ENCODE peak calls at places on chromosomes 4 and X, in nine cellular contexts. G, O, A, W, H, B, S, D and X are unnamed samples.

GRCh38 chr4:123350191-123350544 is 46.4 kb upstream of the SPRY1 start:
- DNase-seq in G (no peak), O (no peak), A (no peak), W (peak; percentile 8), H (peak; percentile 38), B (peak; percentile 75), S (no peak), D (no peak), X (no peak)

GRCh38 chr4:139853309-139853708 is 187.7 kb downstream of the MGST2 start:
- DNase-seq in G (no peak), O (no peak), A (no peak), W (no peak), H (no peak), B (no peak), S (no peak), D (no peak), X (no peak)

GRCh38 chr4:65791807-65792308 is 121.6 kb upstream of the EPHA5 start:
- DNase-seq in G (no peak), O (no peak), A (no peak), W (no peak), H (peak; percentile 30), B (peak; percentile 4), S (no peak), D (no peak), X (no peak)

GRCh38 chrX:135596495-135596894 is 76.0 kb downstream of the INTS6L start:
- DNase-seq in G (no peak), O (peak; percentile 75), A (peak; percentile 38), W (peak; percentile 64), H (peak; percentile 58), B (peak; percentile 25), S (no peak), D (no peak), X (no peak)

GRCh38 chr4:41594439-41594838 is 56.5 kb downstream of the LIMCH1 start:
- DNase-seq in G (no peak), O (no peak), A (no peak), W (no peak), H (peak; percentile 40), B (no peak), S (no peak), D (no peak), X (no peak)

GRCh38 chr4:11223261-11223660 is 205.4 kb downstream of the HS3ST1 start:
- DNase-seq in G (no peak), O (no peak), A (no peak), W (no peak), H (no peak), B (no peak), S (no peak), D (no peak), X (no peak)

GRCh38 chrX:30893206-30893605 is 4.2 kb upstream of the TAB3 start:
- DNase-seq in G (no peak), O (no peak), A (no peak), W (no peak), H (no peak), B (peak; percentile 73), S (no peak), D (no peak), X (no peak)

GRCh38 chrX:42714981-42715688 is 62.8 kb downstream of the PPP1R2C start:
- DNase-seq in G (no peak), O (peak; percentile 52), A (peak; percentile 8), W (peak; percentile 41), H (peak; percentile 63), B (peak; percentile 38), S (peak; percentile 14), D (no peak), X (no peak)

GRCh38 chrX:11787564-11787963 is 29.5 kb downstream of the MSL3 start:
- DNase-seq in G (peak; percentile 9), O (peak; percentile 34), A (peak; percentile 74), W (peak; percentile 78), H (peak; percentile 70), B (no peak), S (no peak), D (no peak), X (peak; percentile 1)

GRCh38 chrX:150202641-150203248 is 160.4 kb upstream of the MAMLD1 start:
- DNase-seq in G (peak; percentile 28), O (no peak), A (no peak), W (no peak), H (peak; percentile 27), B (peak; percentile 16), S (no peak), D (no peak), X (no peak)

GRCh38 chr4:19496752-19497151 is 755.0 kb upstream of the SLIT2 start:
- DNase-seq in G (no peak), O (no peak), A (no peak), W (no peak), H (no peak), B (no peak), S (no peak), D (no peak), X (no peak)

GRCh38 chr4:129429566-129430339 is 333.8 kb downstream of the C4orf33 start:
- DNase-seq in G (no peak), O (no peak), A (no peak), W (no peak), H (no peak), B (peak; percentile 19), S (no peak), D (no peak), X (no peak)

GRCh38 chr4:166594326-166594946 is 639.9 kb downstream of the SPOCK3 start:
- DNase-seq in G (no peak), O (peak; percentile 56), A (no peak), W (peak; percentile 53), H (peak; percentile 44), B (peak; percentile 50), S (no peak), D (no peak), X (no peak)

GRCh38 chrX:120316587-120317283 is 5.5 kb upstream of the TMEM255A start:
- DNase-seq in G (no peak), O (no peak), A (no peak), W (no peak), H (no peak), B (peak; percentile 83), S (no peak), D (no peak), X (no peak)

GRCh38 chr4:175776217-175776616 is 35.8 kb downstream of the GPM6A start:
- DNase-seq in G (no peak), O (no peak), A (no peak), W (peak; percentile 6), H (no peak), B (no peak), S (no peak), D (no peak), X (no peak)

GRCh38 chr4:48243429-48243828 is 26.2 kb downstream of the TEC start:
- DNase-seq in G (no peak), O (no peak), A (no peak), W (no peak), H (no peak), B (no peak), S (no peak), D (no peak), X (no peak)

GRCh38 chrX:97563531-97564133 is 679.9 kb downstream of the RPA4 start:
- DNase-seq in G (peak; percentile 35), O (no peak), A (peak; percentile 6), W (no peak), H (peak; percentile 21), B (peak; percentile 26), S (no peak), D (peak; percentile 18), X (peak; percentile 13)

GRCh38 chrX:1453390-1453783 is 678 bp upstream of the ASMTL start:
- DNase-seq in G (no peak), O (no peak), A (no peak), W (no peak), H (no peak), B (no peak), S (peak; percentile 50), D (no peak), X (peak; percentile 33)

GRCh38 chrX:8981742-8982141 is 52.2 kb downstream of the FAM9B start:
- DNase-seq in G (no peak), O (no peak), A (no peak), W (no peak), H (no peak), B (no peak), S (no peak), D (no peak), X (no peak)

GRCh38 chr4:89158884-89159503 is 47.7 kb downstream of the TIGD2 start:
- DNase-seq in G (no peak), O (peak; percentile 40), A (no peak), W (peak; percentile 13), H (no peak), B (peak; percentile 35), S (peak; percentile 11), D (no peak), X (no peak)

GRCh38 chr4:82667761-82668505 is 106.1 kb upstream of the TMEM150C start:
- DNase-seq in G (no peak), O (no peak), A (no peak), W (no peak), H (no peak), B (no peak), S (no peak), D (no peak), X (no peak)

GRCh38 chr4:149781150-149781549 is 34.5 kb downstream of the IQCM start:
- DNase-seq in G (peak; percentile 42), O (no peak), A (no peak), W (no peak), H (no peak), B (peak; percentile 73), S (no peak), D (peak; percentile 32), X (peak; percentile 41)

GRCh38 chr4:117637347-117637746 is 396.9 kb upstream of the NDST3 start:
- DNase-seq in G (no peak), O (no peak), A (no peak), W (no peak), H (no peak), B (peak; percentile 1), S (no peak), D (no peak), X (no peak)

GRCh38 chrX:74293343-74293946 is 10.5 kb upstream of the ZCCHC13 start:
- DNase-seq in G (peak; percentile 52), O (peak; percentile 79), A (peak; percentile 52), W (peak; percentile 60), H (peak; percentile 84), B (peak; percentile 49), S (peak; percentile 56), D (peak; percentile 29), X (peak; percentile 36)

GRCh38 chrX:115898382-115899001 is 272.1 kb upstream of the AGTR2 start:
- DNase-seq in G (no peak), O (peak; percentile 48), A (no peak), W (peak; percentile 15), H (no peak), B (peak; percentile 67), S (peak; percentile 37), D (no peak), X (no peak)

GRCh38 chr4:8340721-8341680 is 71.4 kb downstream of the HTRA3 start:
- DNase-seq in G (no peak), O (no peak), A (no peak), W (no peak), H (peak; percentile 85), B (no peak), S (peak; percentile 64), D (no peak), X (no peak)

GRCh38 chr4:121147923-121148443 is 16.1 kb downstream of the TNIP3 start:
- DNase-seq in G (peak; percentile 80), O (no peak), A (no peak), W (no peak), H (no peak), B (no peak), S (no peak), D (peak; percentile 62), X (no peak)

GRCh38 chr4:187617117-187617516 is 378.5 kb upstream of the ZFP42 start:
- DNase-seq in G (no peak), O (no peak), A (no peak), W (no peak), H (no peak), B (no peak), S (no peak), D (peak; percentile 23), X (no peak)

GRCh38 chrX:38732866-38733265 is 68.4 kb upstream of the MID1IP1 start:
- DNase-seq in G (no peak), O (no peak), A (no peak), W (no peak), H (no peak), B (peak; percentile 52), S (no peak), D (no peak), X (no peak)

GRCh38 chr4:15162465-15163283 is 160.4 kb downstream of the CPEB2 start:
- DNase-seq in G (no peak), O (no peak), A (no peak), W (no peak), H (no peak), B (no peak), S (no peak), D (no peak), X (no peak)